ENCODE peak calls at places on chromosomes 1 and 21, in ten cellular contexts. C, W, Q, D, K, L, F, O, M and A are unnamed samples.
A peak's percentile ranks its signal among the peaks of the same experiment; 100 is the strongest.

GRCh38 chr1:59985901-59986735 is 59.5 kb upstream of the CYP2J2 start:
- DNase-seq in C (no peak), W (no peak), Q (no peak), D (peak; percentile 65), K (no peak), L (no peak), F (no peak), O (peak; percentile 57), M (no peak), A (no peak)

GRCh38 chr1:203556047-203556851 is 62.3 kb downstream of the OPTC start:
- DNase-seq in C (peak; percentile 91), W (no peak), Q (peak; percentile 32), D (peak; percentile 82), K (peak; percentile 75), L (no peak), F (no peak), O (no peak), M (no peak), A (peak; percentile 88)

GRCh38 chr21:42614811-42615342 is 38.5 kb upstream of the PDE9A start:
- DNase-seq in C (no peak), W (peak; percentile 49), Q (peak; percentile 37), D (peak; percentile 54), K (peak; percentile 60), L (peak; percentile 76), F (peak; percentile 81), O (no peak), M (peak; percentile 72), A (peak; percentile 77)

GRCh38 chr1:82932727-82933126 is 1066.2 kb downstream of the TTLL7 start:
- DNase-seq in C (no peak), W (no peak), Q (no peak), D (no peak), K (no peak), L (no peak), F (no peak), O (no peak), M (no peak), A (no peak)

GRCh38 chr21:44426663-44427191 is 28.6 kb upstream of the LRRC3 start:
- DNase-seq in C (peak; percentile 39), W (no peak), Q (no peak), D (no peak), K (no peak), L (no peak), F (no peak), O (no peak), M (peak; percentile 60), A (peak; percentile 61)

GRCh38 chr1:206674745-206675175 is 9.9 kb upstream of the MAPKAPK2 start:
- DNase-seq in C (peak; percentile 97), W (peak; percentile 81), Q (peak; percentile 82), D (no peak), K (no peak), L (no peak), F (peak; percentile 89), O (no peak), M (no peak), A (no peak)

GRCh38 chr1:118481091-118481490 is 296.1 kb upstream of the SPAG17 start:
- DNase-seq in C (no peak), W (no peak), Q (no peak), D (no peak), K (no peak), L (no peak), F (no peak), O (no peak), M (no peak), A (no peak)

GRCh38 chr1:184686540-184686939 is 68.1 kb downstream of the EDEM3 start:
- DNase-seq in C (no peak), W (no peak), Q (no peak), D (no peak), K (no peak), L (peak; percentile 19), F (no peak), O (no peak), M (no peak), A (no peak)

GRCh38 chr1:5915587-5916571 is 76.3 kb downstream of the NPHP4 start:
- DNase-seq in C (no peak), W (no peak), Q (no peak), D (peak; percentile 61), K (peak; percentile 66), L (peak; percentile 30), F (no peak), O (no peak), M (no peak), A (no peak)

GRCh38 chr1:46526013-46526688 is 25.3 kb downstream of the KNCN start:
- DNase-seq in C (no peak), W (no peak), Q (no peak), D (no peak), K (no peak), L (no peak), F (no peak), O (no peak), M (no peak), A (no peak)

GRCh38 chr1:230350208-230350921 is 75.8 kb downstream of the PGBD5 start:
- DNase-seq in C (no peak), W (no peak), Q (no peak), D (no peak), K (no peak), L (no peak), F (no peak), O (no peak), M (no peak), A (no peak)

GRCh38 chr1:64280001-64280400 is 76.6 kb downstream of the UBE2U start:
- DNase-seq in C (no peak), W (no peak), Q (no peak), D (no peak), K (no peak), L (no peak), F (no peak), O (no peak), M (no peak), A (no peak)

GRCh38 chr1:235093013-235093618 is 35.5 kb downstream of the TOMM20 start:
- DNase-seq in C (no peak), W (peak; percentile 40), Q (peak; percentile 59), D (peak; percentile 85), K (peak; percentile 51), L (peak; percentile 50), F (no peak), O (no peak), M (no peak), A (no peak)

GRCh38 chr1:30615076-30615795 is 108.1 kb downstream of the MATN1 start:
- DNase-seq in C (no peak), W (no peak), Q (no peak), D (no peak), K (no peak), L (no peak), F (no peak), O (no peak), M (no peak), A (no peak)

GRCh38 chr1:30610917-30611316 is 112.5 kb downstream of the MATN1 start:
- DNase-seq in C (no peak), W (no peak), Q (no peak), D (no peak), K (no peak), L (no peak), F (no peak), O (no peak), M (no peak), A (no peak)

GRCh38 chr1:30611741-30612309 is 111.6 kb downstream of the MATN1 start:
- DNase-seq in C (no peak), W (no peak), Q (no peak), D (peak; percentile 39), K (no peak), L (no peak), F (no peak), O (no peak), M (no peak), A (no peak)

GRCh38 chr1:30612666-30613065 is 110.7 kb downstream of the MATN1 start:
- DNase-seq in C (no peak), W (no peak), Q (no peak), D (no peak), K (no peak), L (no peak), F (no peak), O (no peak), M (no peak), A (no peak)

DNA sequence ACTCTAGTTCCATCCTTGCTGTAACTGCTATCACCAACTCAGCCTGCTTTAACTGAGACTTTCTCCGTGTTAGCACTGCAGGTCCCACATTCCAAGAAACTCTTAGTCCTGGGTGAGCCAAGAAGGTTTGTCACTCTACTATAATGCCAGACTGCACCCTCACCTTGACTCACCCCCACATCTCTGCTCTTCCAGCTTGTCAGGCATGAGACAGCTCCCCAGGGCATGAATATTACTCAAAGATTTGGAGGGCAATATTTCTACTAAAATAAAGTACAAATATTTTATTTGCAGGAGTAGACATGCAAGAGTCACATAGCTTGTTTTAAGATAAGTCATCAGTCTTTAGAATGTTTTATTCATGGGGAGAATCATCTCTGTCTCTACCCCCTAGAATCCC is 110.2 kb downstream of the MATN1 start:
- DNase-seq in C (no peak), W (no peak), Q (no peak), D (no peak), K (no peak), L (no peak), F (no peak), O (no peak), M (no peak), A (no peak)
- TF ChIP-seq POLR2AphosphoS5 in C (no peak), W (no peak), Q (no peak), D (no peak), K (no peak), L (no peak), F (no peak), O (no peak), M (no peak), A (no peak)

DNA sequence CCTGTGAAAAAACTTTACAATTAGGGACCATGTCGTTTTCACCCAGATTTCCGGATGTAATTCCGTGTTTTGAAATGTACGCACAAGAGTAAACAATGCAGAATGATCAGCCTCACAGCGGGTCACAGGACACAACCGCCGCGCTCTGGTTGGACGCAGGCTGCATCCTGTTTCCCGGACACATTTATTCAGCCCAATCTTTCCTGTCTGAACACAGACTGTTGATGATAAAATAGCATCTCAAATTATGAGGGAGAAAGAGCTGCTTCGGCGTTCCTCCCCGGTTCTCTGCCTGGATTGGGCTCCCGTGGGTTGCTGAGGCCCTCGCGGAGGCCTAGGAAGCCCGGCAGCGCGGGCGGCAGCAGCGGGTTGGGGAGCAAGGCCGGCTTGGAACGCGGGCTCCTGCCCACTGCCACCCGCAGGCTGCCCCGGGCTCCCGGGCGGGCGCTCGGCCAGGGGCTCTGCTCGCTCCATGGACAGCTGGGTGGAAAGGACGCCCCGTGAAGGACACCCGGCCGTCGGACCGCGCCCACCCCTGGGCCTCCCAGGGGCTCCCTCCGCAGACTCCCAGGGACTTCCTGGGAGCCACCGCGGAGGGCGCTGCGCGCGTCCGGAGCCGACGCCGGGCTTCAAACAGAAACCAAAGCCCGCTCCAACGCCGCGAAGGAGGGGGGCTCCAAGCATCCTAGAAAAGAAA is 122.4 kb downstream of the ESRRG start:
- DNase-seq in C (peak; percentile 87), W (peak; percentile 74), Q (peak; percentile 79), D (peak; percentile 89), K (peak; percentile 88), L (peak; percentile 18), F (peak; percentile 85), O (peak; percentile 94), M (peak; percentile 82), A (peak; percentile 85)
- TF ChIP-seq CTCF in C (no peak), W (no peak), Q (peak; percentile 61), D (peak; percentile 54), K (peak; percentile 63), L (peak; percentile 52), F (peak; percentile 31), O (peak; percentile 45), M (peak; percentile 48), A (peak; percentile 64)

GRCh38 chr1:159068877-159069276 is 7.7 kb downstream of the AIM2 start:
- DNase-seq in C (no peak), W (no peak), Q (no peak), D (no peak), K (no peak), L (no peak), F (no peak), O (no peak), M (no peak), A (no peak)
- H3K36me3 ChIP-seq in C (no peaks in the 10 kb centered on the region), W (no peaks in the 10 kb centered on the region), Q (no peaks in the 10 kb centered on the region), D (no peaks in the 10 kb centered on the region), K (no peaks in the 10 kb centered on the region), L (no peaks in the 10 kb centered on the region), F (no peaks in the 10 kb centered on the region), O (no peaks in the 10 kb centered on the region), M (no peaks in the 10 kb centered on the region), A (no peaks in the 10 kb centered on the region)

GRCh38 chr1:66642992-66643391 is 109.0 kb downstream of the SGIP1 start:
- DNase-seq in C (no peak), W (no peak), Q (no peak), D (no peak), K (no peak), L (no peak), F (no peak), O (no peak), M (no peak), A (no peak)
- TF ChIP-seq POLR2AphosphoS5 in C (no peak), W (no peak), Q (no peak), D (no peak), K (no peak), L (no peak), F (no peak), O (no peak), M (no peak), A (no peak)